ENCODE peak calls at places on chromosomes 2 and 18, in nine cellular contexts. One of them, this sample, is unnamed.
A peak's percentile ranks its signal among the peaks of the same experiment; 100 is the strongest.

GRCh38 chr18:45249306-45249705 is 366.0 kb upstream of the SLC14A2 start:
- DNase-seq in stimulated activated CD8-positive, alpha-beta memory T cell treated with anti-CD3 and anti-CD28 coated beads, Interleukin-12 subunit alpha, Interleukin-12 subunit beta, amount 100 ng/mL, for 1 hour: no peak
- DNase-seq in activated T-cell treated with anti-CD3 and anti-CD28 coated beads for 1 hour: no peak
- DNase-seq in GM04503: peak; percentile 39
- DNase-seq in effector memory CD4-positive, alpha-beta T cell: no peak
- DNase-seq in GM03348: peak; percentile 64
- DNase-seq in NCI-H1417 treated with DMSO at 0.1 percent for 48 hours: no peak
- DNase-seq in NCI-H2081: no peak
- DNase-seq in activated CD4-positive, alpha-beta T cell treated with anti-CD3 and anti-CD28 coated beads, Interleukin-2, amount 50 U/mL, for 48 hours: no peak
- DNase-seq in this sample: no peak

GRCh38 chr2:180664507-180664906 is 315.9 kb upstream of the UBE2E3 start:
- DNase-seq in stimulated activated CD8-positive, alpha-beta memory T cell treated with anti-CD3 and anti-CD28 coated beads, Interleukin-12 subunit alpha, Interleukin-12 subunit beta, amount 100 ng/mL, for 1 hour: no peak
- DNase-seq in NCI-H1417 treated with DMSO at 0.1 percent for 48 hours: no peak
- DNase-seq in activated T-cell treated with anti-CD3 and anti-CD28 coated beads for 1 hour: no peak
- DNase-seq in activated CD4-positive, alpha-beta T cell treated with anti-CD3 and anti-CD28 coated beads, Interleukin-2, amount 50 U/mL, for 48 hours: no peak
- DNase-seq in effector memory CD4-positive, alpha-beta T cell: no peak
- DNase-seq in NCI-H2081: no peak
- DNase-seq in GM04503: no peak
- DNase-seq in GM03348: no peak
- DNase-seq in this sample: no peak

GRCh38 chr2:230924470-230925341 is at the start of gene GPR55:
- DNase-seq in stimulated activated CD8-positive, alpha-beta memory T cell treated with anti-CD3 and anti-CD28 coated beads, Interleukin-12 subunit alpha, Interleukin-12 subunit beta, amount 100 ng/mL, for 1 hour: no peak
- DNase-seq in NCI-H2081: no peak
- DNase-seq in effector memory CD4-positive, alpha-beta T cell: peak; percentile 13
- DNase-seq in GM04503: no peak
- DNase-seq in GM03348: no peak
- DNase-seq in activated CD4-positive, alpha-beta T cell treated with anti-CD3 and anti-CD28 coated beads, Interleukin-2, amount 50 U/mL, for 48 hours: peak; percentile 88
- DNase-seq in activated T-cell treated with anti-CD3 and anti-CD28 coated beads for 1 hour: peak; percentile 41
- DNase-seq in NCI-H1417 treated with DMSO at 0.1 percent for 48 hours: no peak
- DNase-seq in this sample: no peak

GRCh38 chr18:59672125-59672769 is 25.0 kb downstream of the CCBE1 start:
- DNase-seq in activated CD4-positive, alpha-beta T cell treated with anti-CD3 and anti-CD28 coated beads, Interleukin-2, amount 50 U/mL, for 48 hours: no peak
- DNase-seq in GM03348: peak; percentile 47
- DNase-seq in NCI-H1417 treated with DMSO at 0.1 percent for 48 hours: no peak
- DNase-seq in stimulated activated CD8-positive, alpha-beta memory T cell treated with anti-CD3 and anti-CD28 coated beads, Interleukin-12 subunit alpha, Interleukin-12 subunit beta, amount 100 ng/mL, for 1 hour: no peak
- DNase-seq in GM04503: no peak
- DNase-seq in activated T-cell treated with anti-CD3 and anti-CD28 coated beads for 1 hour: no peak
- DNase-seq in effector memory CD4-positive, alpha-beta T cell: no peak
- DNase-seq in NCI-H2081: no peak
- DNase-seq in this sample: peak; percentile 83

GRCh38 chr18:52060612-52061259 is 279.3 kb upstream of the DCC start:
- DNase-seq in activated T-cell treated with anti-CD3 and anti-CD28 coated beads for 1 hour: no peak
- DNase-seq in GM03348: no peak
- DNase-seq in GM04503: no peak
- DNase-seq in stimulated activated CD8-positive, alpha-beta memory T cell treated with anti-CD3 and anti-CD28 coated beads, Interleukin-12 subunit alpha, Interleukin-12 subunit beta, amount 100 ng/mL, for 1 hour: no peak
- DNase-seq in NCI-H1417 treated with DMSO at 0.1 percent for 48 hours: peak; percentile 59
- DNase-seq in activated CD4-positive, alpha-beta T cell treated with anti-CD3 and anti-CD28 coated beads, Interleukin-2, amount 50 U/mL, for 48 hours: no peak
- DNase-seq in effector memory CD4-positive, alpha-beta T cell: no peak
- DNase-seq in NCI-H2081: no peak
- DNase-seq in this sample: no peak

GRCh38 chr2:122643725-122644329 is 888.4 kb downstream of the TSN start:
- DNase-seq in stimulated activated CD8-positive, alpha-beta memory T cell treated with anti-CD3 and anti-CD28 coated beads, Interleukin-12 subunit alpha, Interleukin-12 subunit beta, amount 100 ng/mL, for 1 hour: no peak
- DNase-seq in GM03348: peak; percentile 67
- DNase-seq in activated T-cell treated with anti-CD3 and anti-CD28 coated beads for 1 hour: no peak
- DNase-seq in effector memory CD4-positive, alpha-beta T cell: no peak
- DNase-seq in GM04503: peak; percentile 63
- DNase-seq in activated CD4-positive, alpha-beta T cell treated with anti-CD3 and anti-CD28 coated beads, Interleukin-2, amount 50 U/mL, for 48 hours: no peak
- DNase-seq in NCI-H2081: peak; percentile 89
- DNase-seq in NCI-H1417 treated with DMSO at 0.1 percent for 48 hours: peak; percentile 90
- DNase-seq in this sample: peak; percentile 71

GRCh38 chr2:101989740-101990460 is 1.9 kb upstream of the IL1R2 start:
- DNase-seq in effector memory CD4-positive, alpha-beta T cell: no peak
- DNase-seq in activated CD4-positive, alpha-beta T cell treated with anti-CD3 and anti-CD28 coated beads, Interleukin-2, amount 50 U/mL, for 48 hours: no peak
- DNase-seq in GM04503: no peak
- DNase-seq in NCI-H1417 treated with DMSO at 0.1 percent for 48 hours: no peak
- DNase-seq in GM03348: no peak
- DNase-seq in stimulated activated CD8-positive, alpha-beta memory T cell treated with anti-CD3 and anti-CD28 coated beads, Interleukin-12 subunit alpha, Interleukin-12 subunit beta, amount 100 ng/mL, for 1 hour: no peak
- DNase-seq in activated T-cell treated with anti-CD3 and anti-CD28 coated beads for 1 hour: no peak
- DNase-seq in NCI-H2081: no peak
- DNase-seq in this sample: no peak

GRCh38 chr2:156006721-156007618 is 325.6 kb downstream of the NR4A2 start:
- DNase-seq in NCI-H2081: no peak
- DNase-seq in activated T-cell treated with anti-CD3 and anti-CD28 coated beads for 1 hour: no peak
- DNase-seq in effector memory CD4-positive, alpha-beta T cell: no peak
- DNase-seq in stimulated activated CD8-positive, alpha-beta memory T cell treated with anti-CD3 and anti-CD28 coated beads, Interleukin-12 subunit alpha, Interleukin-12 subunit beta, amount 100 ng/mL, for 1 hour: no peak
- DNase-seq in GM04503: no peak
- DNase-seq in activated CD4-positive, alpha-beta T cell treated with anti-CD3 and anti-CD28 coated beads, Interleukin-2, amount 50 U/mL, for 48 hours: no peak
- DNase-seq in GM03348: no peak
- DNase-seq in NCI-H1417 treated with DMSO at 0.1 percent for 48 hours: no peak
- DNase-seq in this sample: no peak

GRCh38 chr18:23994361-23994902 is 20.1 kb upstream of the TTC39C start:
- DNase-seq in activated T-cell treated with anti-CD3 and anti-CD28 coated beads for 1 hour: no peak
- DNase-seq in NCI-H2081: peak; percentile 93
- DNase-seq in GM04503: peak; percentile 58
- DNase-seq in NCI-H1417 treated with DMSO at 0.1 percent for 48 hours: peak; percentile 90
- DNase-seq in GM03348: peak; percentile 72
- DNase-seq in stimulated activated CD8-positive, alpha-beta memory T cell treated with anti-CD3 and anti-CD28 coated beads, Interleukin-12 subunit alpha, Interleukin-12 subunit beta, amount 100 ng/mL, for 1 hour: no peak
- DNase-seq in effector memory CD4-positive, alpha-beta T cell: peak; percentile 37
- DNase-seq in activated CD4-positive, alpha-beta T cell treated with anti-CD3 and anti-CD28 coated beads, Interleukin-2, amount 50 U/mL, for 48 hours: peak; percentile 39
- DNase-seq in this sample: peak; percentile 90

GRCh38 chr2:9205481-9205880 is 1.1 kb upstream of the ASAP2 start:
- DNase-seq in GM04503: no peak
- DNase-seq in stimulated activated CD8-positive, alpha-beta memory T cell treated with anti-CD3 and anti-CD28 coated beads, Interleukin-12 subunit alpha, Interleukin-12 subunit beta, amount 100 ng/mL, for 1 hour: no peak
- DNase-seq in activated T-cell treated with anti-CD3 and anti-CD28 coated beads for 1 hour: no peak
- DNase-seq in activated CD4-positive, alpha-beta T cell treated with anti-CD3 and anti-CD28 coated beads, Interleukin-2, amount 50 U/mL, for 48 hours: no peak
- DNase-seq in effector memory CD4-positive, alpha-beta T cell: no peak
- DNase-seq in NCI-H1417 treated with DMSO at 0.1 percent for 48 hours: no peak
- DNase-seq in NCI-H2081: no peak
- DNase-seq in GM03348: no peak
- DNase-seq in this sample: no peak

GRCh38 chr2:171235262-171235881 is 74.7 kb upstream of the TLK1 start:
- DNase-seq in activated T-cell treated with anti-CD3 and anti-CD28 coated beads for 1 hour: no peak
- DNase-seq in NCI-H1417 treated with DMSO at 0.1 percent for 48 hours: no peak
- DNase-seq in NCI-H2081: no peak
- DNase-seq in activated CD4-positive, alpha-beta T cell treated with anti-CD3 and anti-CD28 coated beads, Interleukin-2, amount 50 U/mL, for 48 hours: no peak
- DNase-seq in effector memory CD4-positive, alpha-beta T cell: no peak
- DNase-seq in GM04503: no peak
- DNase-seq in stimulated activated CD8-positive, alpha-beta memory T cell treated with anti-CD3 and anti-CD28 coated beads, Interleukin-12 subunit alpha, Interleukin-12 subunit beta, amount 100 ng/mL, for 1 hour: no peak
- DNase-seq in GM03348: no peak
- DNase-seq in this sample: no peak

GRCh38 chr2:170818294-170819104 is 1.8 kb downstream of the GAD1 start:
- DNase-seq in GM03348: no peak
- DNase-seq in GM04503: no peak
- DNase-seq in stimulated activated CD8-positive, alpha-beta memory T cell treated with anti-CD3 and anti-CD28 coated beads, Interleukin-12 subunit alpha, Interleukin-12 subunit beta, amount 100 ng/mL, for 1 hour: no peak
- DNase-seq in effector memory CD4-positive, alpha-beta T cell: no peak
- DNase-seq in activated T-cell treated with anti-CD3 and anti-CD28 coated beads for 1 hour: no peak
- DNase-seq in NCI-H2081: no peak
- DNase-seq in NCI-H1417 treated with DMSO at 0.1 percent for 48 hours: no peak
- DNase-seq in activated CD4-positive, alpha-beta T cell treated with anti-CD3 and anti-CD28 coated beads, Interleukin-2, amount 50 U/mL, for 48 hours: no peak
- DNase-seq in this sample: peak; percentile 19

GRCh38 chr2:101113441-101114267 is 37.5 kb downstream of the TBC1D8 start:
- DNase-seq in stimulated activated CD8-positive, alpha-beta memory T cell treated with anti-CD3 and anti-CD28 coated beads, Interleukin-12 subunit alpha, Interleukin-12 subunit beta, amount 100 ng/mL, for 1 hour: no peak
- DNase-seq in GM03348: peak; percentile 81
- DNase-seq in effector memory CD4-positive, alpha-beta T cell: no peak
- DNase-seq in GM04503: peak; percentile 83
- DNase-seq in NCI-H1417 treated with DMSO at 0.1 percent for 48 hours: no peak
- DNase-seq in activated T-cell treated with anti-CD3 and anti-CD28 coated beads for 1 hour: no peak
- DNase-seq in NCI-H2081: peak; percentile 65
- DNase-seq in activated CD4-positive, alpha-beta T cell treated with anti-CD3 and anti-CD28 coated beads, Interleukin-2, amount 50 U/mL, for 48 hours: no peak
- DNase-seq in this sample: peak; percentile 69

GRCh38 chr2:9423922-9424272 is 443 bp downstream of the CPSF3 start:
- DNase-seq in GM04503: no peak
- DNase-seq in GM03348: no peak
- DNase-seq in NCI-H1417 treated with DMSO at 0.1 percent for 48 hours: no peak
- DNase-seq in activated CD4-positive, alpha-beta T cell treated with anti-CD3 and anti-CD28 coated beads, Interleukin-2, amount 50 U/mL, for 48 hours: no peak
- DNase-seq in effector memory CD4-positive, alpha-beta T cell: no peak
- DNase-seq in stimulated activated CD8-positive, alpha-beta memory T cell treated with anti-CD3 and anti-CD28 coated beads, Interleukin-12 subunit alpha, Interleukin-12 subunit beta, amount 100 ng/mL, for 1 hour: no peak
- DNase-seq in NCI-H2081: no peak
- DNase-seq in activated T-cell treated with anti-CD3 and anti-CD28 coated beads for 1 hour: no peak
- DNase-seq in this sample: no peak

GRCh38 chr2:160687629-160688028 is 194.0 kb upstream of the RBMS1 start:
- DNase-seq in activated T-cell treated with anti-CD3 and anti-CD28 coated beads for 1 hour: no peak
- DNase-seq in GM03348: no peak
- DNase-seq in GM04503: no peak
- DNase-seq in activated CD4-positive, alpha-beta T cell treated with anti-CD3 and anti-CD28 coated beads, Interleukin-2, amount 50 U/mL, for 48 hours: no peak
- DNase-seq in effector memory CD4-positive, alpha-beta T cell: no peak
- DNase-seq in stimulated activated CD8-positive, alpha-beta memory T cell treated with anti-CD3 and anti-CD28 coated beads, Interleukin-12 subunit alpha, Interleukin-12 subunit beta, amount 100 ng/mL, for 1 hour: no peak
- DNase-seq in NCI-H1417 treated with DMSO at 0.1 percent for 48 hours: no peak
- DNase-seq in NCI-H2081: peak; percentile 33
- DNase-seq in this sample: no peak

GRCh38 chr2:196293751-196294486 is 122.5 kb upstream of the STK17B start:
- DNase-seq in activated T-cell treated with anti-CD3 and anti-CD28 coated beads for 1 hour: no peak
- DNase-seq in GM04503: peak; percentile 74
- DNase-seq in effector memory CD4-positive, alpha-beta T cell: no peak
- DNase-seq in activated CD4-positive, alpha-beta T cell treated with anti-CD3 and anti-CD28 coated beads, Interleukin-2, amount 50 U/mL, for 48 hours: no peak
- DNase-seq in NCI-H2081: no peak
- DNase-seq in NCI-H1417 treated with DMSO at 0.1 percent for 48 hours: no peak
- DNase-seq in GM03348: peak; percentile 79
- DNase-seq in stimulated activated CD8-positive, alpha-beta memory T cell treated with anti-CD3 and anti-CD28 coated beads, Interleukin-12 subunit alpha, Interleukin-12 subunit beta, amount 100 ng/mL, for 1 hour: no peak
- DNase-seq in this sample: peak; percentile 19

GRCh38 chr18:48310999-48311398 is 98.2 kb downstream of the ZBTB7C start:
- DNase-seq in effector memory CD4-positive, alpha-beta T cell: no peak
- DNase-seq in NCI-H2081: no peak
- DNase-seq in NCI-H1417 treated with DMSO at 0.1 percent for 48 hours: no peak
- DNase-seq in stimulated activated CD8-positive, alpha-beta memory T cell treated with anti-CD3 and anti-CD28 coated beads, Interleukin-12 subunit alpha, Interleukin-12 subunit beta, amount 100 ng/mL, for 1 hour: no peak
- DNase-seq in GM04503: no peak
- DNase-seq in activated T-cell treated with anti-CD3 and anti-CD28 coated beads for 1 hour: no peak
- DNase-seq in activated CD4-positive, alpha-beta T cell treated with anti-CD3 and anti-CD28 coated beads, Interleukin-2, amount 50 U/mL, for 48 hours: no peak
- DNase-seq in GM03348: no peak
- DNase-seq in this sample: no peak

GRCh38 chr2:71453404-71454220 is at the start of gene DYSF:
- DNase-seq in NCI-H1417 treated with DMSO at 0.1 percent for 48 hours: no peak
- DNase-seq in activated CD4-positive, alpha-beta T cell treated with anti-CD3 and anti-CD28 coated beads, Interleukin-2, amount 50 U/mL, for 48 hours: peak; percentile 8
- DNase-seq in NCI-H2081: no peak
- DNase-seq in GM04503: no peak
- DNase-seq in GM03348: peak; percentile 68
- DNase-seq in stimulated activated CD8-positive, alpha-beta memory T cell treated with anti-CD3 and anti-CD28 coated beads, Interleukin-12 subunit alpha, Interleukin-12 subunit beta, amount 100 ng/mL, for 1 hour: no peak
- DNase-seq in activated T-cell treated with anti-CD3 and anti-CD28 coated beads for 1 hour: no peak
- DNase-seq in effector memory CD4-positive, alpha-beta T cell: no peak
- DNase-seq in this sample: peak; percentile 44

GRCh38 chr2:124970065-124970464 is 945.0 kb downstream of the CNTNAP5 start:
- DNase-seq in GM04503: no peak
- DNase-seq in effector memory CD4-positive, alpha-beta T cell: no peak
- DNase-seq in GM03348: no peak
- DNase-seq in NCI-H2081: no peak
- DNase-seq in activated CD4-positive, alpha-beta T cell treated with anti-CD3 and anti-CD28 coated beads, Interleukin-2, amount 50 U/mL, for 48 hours: no peak
- DNase-seq in stimulated activated CD8-positive, alpha-beta memory T cell treated with anti-CD3 and anti-CD28 coated beads, Interleukin-12 subunit alpha, Interleukin-12 subunit beta, amount 100 ng/mL, for 1 hour: no peak
- DNase-seq in activated T-cell treated with anti-CD3 and anti-CD28 coated beads for 1 hour: no peak
- DNase-seq in NCI-H1417 treated with DMSO at 0.1 percent for 48 hours: no peak
- DNase-seq in this sample: no peak

GRCh38 chr2:105391763-105392662 is 6.8 kb downstream of the FHL2 start:
- DNase-seq in stimulated activated CD8-positive, alpha-beta memory T cell treated with anti-CD3 and anti-CD28 coated beads, Interleukin-12 subunit alpha, Interleukin-12 subunit beta, amount 100 ng/mL, for 1 hour: no peak
- DNase-seq in GM04503: no peak
- DNase-seq in GM03348: no peak
- DNase-seq in NCI-H2081: no peak
- DNase-seq in activated CD4-positive, alpha-beta T cell treated with anti-CD3 and anti-CD28 coated beads, Interleukin-2, amount 50 U/mL, for 48 hours: no peak
- DNase-seq in NCI-H1417 treated with DMSO at 0.1 percent for 48 hours: no peak
- DNase-seq in effector memory CD4-positive, alpha-beta T cell: no peak
- DNase-seq in activated T-cell treated with anti-CD3 and anti-CD28 coated beads for 1 hour: no peak
- DNase-seq in this sample: no peak

GRCh38 chr18:36296591-36297418 is 708 bp upstream of the FHOD3 start:
- DNase-seq in activated T-cell treated with anti-CD3 and anti-CD28 coated beads for 1 hour: no peak
- DNase-seq in stimulated activated CD8-positive, alpha-beta memory T cell treated with anti-CD3 and anti-CD28 coated beads, Interleukin-12 subunit alpha, Interleukin-12 subunit beta, amount 100 ng/mL, for 1 hour: no peak
- DNase-seq in NCI-H2081: peak; percentile 68
- DNase-seq in effector memory CD4-positive, alpha-beta T cell: no peak
- DNase-seq in activated CD4-positive, alpha-beta T cell treated with anti-CD3 and anti-CD28 coated beads, Interleukin-2, amount 50 U/mL, for 48 hours: no peak
- DNase-seq in GM03348: peak; percentile 90
- DNase-seq in GM04503: no peak
- DNase-seq in NCI-H1417 treated with DMSO at 0.1 percent for 48 hours: peak; percentile 81
- DNase-seq in this sample: peak; percentile 63

GRCh38 chr2:7118606-7119503 is 201.6 kb downstream of the RNF144A start:
- DNase-seq in NCI-H2081: peak; percentile 53
- DNase-seq in activated CD4-positive, alpha-beta T cell treated with anti-CD3 and anti-CD28 coated beads, Interleukin-2, amount 50 U/mL, for 48 hours: no peak
- DNase-seq in stimulated activated CD8-positive, alpha-beta memory T cell treated with anti-CD3 and anti-CD28 coated beads, Interleukin-12 subunit alpha, Interleukin-12 subunit beta, amount 100 ng/mL, for 1 hour: no peak
- DNase-seq in GM04503: peak; percentile 10
- DNase-seq in NCI-H1417 treated with DMSO at 0.1 percent for 48 hours: no peak
- DNase-seq in GM03348: peak; percentile 80
- DNase-seq in activated T-cell treated with anti-CD3 and anti-CD28 coated beads for 1 hour: no peak
- DNase-seq in effector memory CD4-positive, alpha-beta T cell: no peak
- DNase-seq in this sample: no peak

GRCh38 chr2:197209742-197210408 is 100.7 kb downstream of the ANKRD44 start:
- DNase-seq in GM03348: no peak
- DNase-seq in stimulated activated CD8-positive, alpha-beta memory T cell treated with anti-CD3 and anti-CD28 coated beads, Interleukin-12 subunit alpha, Interleukin-12 subunit beta, amount 100 ng/mL, for 1 hour: no peak
- DNase-seq in GM04503: no peak
- DNase-seq in activated T-cell treated with anti-CD3 and anti-CD28 coated beads for 1 hour: no peak
- DNase-seq in NCI-H2081: no peak
- DNase-seq in activated CD4-positive, alpha-beta T cell treated with anti-CD3 and anti-CD28 coated beads, Interleukin-2, amount 50 U/mL, for 48 hours: peak; percentile 72
- DNase-seq in NCI-H1417 treated with DMSO at 0.1 percent for 48 hours: no peak
- DNase-seq in effector memory CD4-positive, alpha-beta T cell: peak; percentile 59
- DNase-seq in this sample: no peak

GRCh38 chr2:112938904-112939303 is 27.9 kb downstream of the IL37 start:
- DNase-seq in GM03348: no peak
- DNase-seq in stimulated activated CD8-positive, alpha-beta memory T cell treated with anti-CD3 and anti-CD28 coated beads, Interleukin-12 subunit alpha, Interleukin-12 subunit beta, amount 100 ng/mL, for 1 hour: no peak
- DNase-seq in NCI-H2081: no peak
- DNase-seq in activated CD4-positive, alpha-beta T cell treated with anti-CD3 and anti-CD28 coated beads, Interleukin-2, amount 50 U/mL, for 48 hours: no peak
- DNase-seq in effector memory CD4-positive, alpha-beta T cell: peak; percentile 39
- DNase-seq in NCI-H1417 treated with DMSO at 0.1 percent for 48 hours: no peak
- DNase-seq in activated T-cell treated with anti-CD3 and anti-CD28 coated beads for 1 hour: no peak
- DNase-seq in GM04503: no peak
- DNase-seq in this sample: no peak

GRCh38 chr2:149062531-149062930 is 24.0 kb downstream of the LYPD6B start:
- DNase-seq in stimulated activated CD8-positive, alpha-beta memory T cell treated with anti-CD3 and anti-CD28 coated beads, Interleukin-12 subunit alpha, Interleukin-12 subunit beta, amount 100 ng/mL, for 1 hour: no peak
- DNase-seq in GM03348: no peak
- DNase-seq in NCI-H2081: no peak
- DNase-seq in effector memory CD4-positive, alpha-beta T cell: no peak
- DNase-seq in activated CD4-positive, alpha-beta T cell treated with anti-CD3 and anti-CD28 coated beads, Interleukin-2, amount 50 U/mL, for 48 hours: no peak
- DNase-seq in NCI-H1417 treated with DMSO at 0.1 percent for 48 hours: no peak
- DNase-seq in GM04503: no peak
- DNase-seq in activated T-cell treated with anti-CD3 and anti-CD28 coated beads for 1 hour: no peak
- DNase-seq in this sample: no peak

GRCh38 chr2:195592101-195592500 is 64.9 kb upstream of the SLC39A10 start:
- DNase-seq in NCI-H2081: no peak
- DNase-seq in activated T-cell treated with anti-CD3 and anti-CD28 coated beads for 1 hour: no peak
- DNase-seq in GM03348: no peak
- DNase-seq in GM04503: no peak
- DNase-seq in stimulated activated CD8-positive, alpha-beta memory T cell treated with anti-CD3 and anti-CD28 coated beads, Interleukin-12 subunit alpha, Interleukin-12 subunit beta, amount 100 ng/mL, for 1 hour: no peak
- DNase-seq in activated CD4-positive, alpha-beta T cell treated with anti-CD3 and anti-CD28 coated beads, Interleukin-2, amount 50 U/mL, for 48 hours: no peak
- DNase-seq in effector memory CD4-positive, alpha-beta T cell: no peak
- DNase-seq in NCI-H1417 treated with DMSO at 0.1 percent for 48 hours: no peak
- DNase-seq in this sample: no peak

GRCh38 chr2:66888791-66889631 is 454.1 kb downstream of the MEIS1 start:
- DNase-seq in stimulated activated CD8-positive, alpha-beta memory T cell treated with anti-CD3 and anti-CD28 coated beads, Interleukin-12 subunit alpha, Interleukin-12 subunit beta, amount 100 ng/mL, for 1 hour: no peak
- DNase-seq in effector memory CD4-positive, alpha-beta T cell: no peak
- DNase-seq in GM04503: peak; percentile 93
- DNase-seq in NCI-H2081: no peak
- DNase-seq in activated T-cell treated with anti-CD3 and anti-CD28 coated beads for 1 hour: no peak
- DNase-seq in NCI-H1417 treated with DMSO at 0.1 percent for 48 hours: no peak
- DNase-seq in GM03348: peak; percentile 70
- DNase-seq in activated CD4-positive, alpha-beta T cell treated with anti-CD3 and anti-CD28 coated beads, Interleukin-2, amount 50 U/mL, for 48 hours: no peak
- DNase-seq in this sample: peak; percentile 89

This sample was measured in MG63.